ENCODE peak calls at places on chromosomes 5 and 9, in four cellular contexts. H is GM12878, B is HepG2, O is K562. G is an unnamed sample.

GRCh38 chr9:83307051-83307724 is 231.0 kb downstream of the FRMD3 start:
- DNase-seq in B (no peak), O (no peak), H (no peak), G (no peak)

GRCh38 chr5:150122158-150122510 is 33.5 kb downstream of the PDGFRB start:
- DNase-seq in H (no peak), O (peak), B (peak), G (no peak)

GRCh38 chr9:137150485-137151060 is 11.6 kb downstream of the GRIN1 start:
- DNase-seq in H (no peak), B (peak), O (peak), G (no peak)

GRCh38 chr5:143176048-143176447 is 227.4 kb downstream of the NR3C1 start:
- DNase-seq in O (no peak), B (no peak), H (no peak), G (no peak)

GRCh38 chr5:135560858-135561257 is 17.9 kb downstream of the CXCL14 start:
- DNase-seq in B (peak), H (peak), O (peak), G (peak)

GRCh38 chr9:2729721-2730120 is 12.4 kb downstream of the KCNV2 start:
- DNase-seq in O (no peak), H (no peak), B (no peak), G (no peak)

GRCh38 chr5:144566747-144567415 is 396.2 kb downstream of the KCTD16 start:
- DNase-seq in O (no peak), H (no peak), B (no peak), G (no peak)

GRCh38 chr5:175542232-175542965 is 64.0 kb downstream of the SFXN1 start:
- DNase-seq in H (no peak), B (no peak), O (no peak), G (no peak)

GRCh38 chr5:147406636-147407035 is 103.2 kb downstream of the DPYSL3 start:
- DNase-seq in H (no peak), O (no peak), B (no peak), G (no peak)

GRCh38 chr5:159915913-159916840 is at the start of gene ADRA1B:
- DNase-seq in O (peak), H (no peak), B (peak), G (peak)

GRCh38 chr5:79924936-79925893 is 65.8 kb downstream of the MTX3 start:
- DNase-seq in H (no peak), B (no peak), O (no peak), G (no peak)

GRCh38 chr9:96464426-96464825 is 14.5 kb downstream of the HABP4 start:
- DNase-seq in B (no peak), H (no peak), O (no peak), G (no peak)

GRCh38 chr9:72102520-72102919 is 42.1 kb upstream of the C9orf57 start:
- DNase-seq in O (no peak), H (no peak), B (no peak), G (no peak)

GRCh38 chr5:52725065-52725746 is 62.5 kb upstream of the ITGA1 start:
- DNase-seq in O (no peak), H (no peak), B (peak), G (no peak)

GRCh38 chr5:115372121-115372520 is 75.7 kb upstream of the CCDC112 start:
- DNase-seq in O (no peak), B (no peak), H (no peak), G (no peak)

GRCh38 chr5:75612211-75612579 is 942 bp downstream of the ANKDD1B start:
- DNase-seq in O (no peak), B (no peak), H (no peak), G (no peak)

GRCh38 chr9:1875921-1876448 is 139.2 kb upstream of the SMARCA2 start:
- DNase-seq in O (no peak), B (no peak), H (peak), G (no peak)

GRCh38 chr5:113678202-113678601 is 164.7 kb downstream of the YTHDC2 start:
- DNase-seq in O (no peak), B (no peak), H (no peak), G (no peak)
- H2AFZ ChIP-seq in O (no peak), B (no peak), H (no peak), G (no peak)

GRCh38 chr9:94622087-94622486 is 17.2 kb downstream of the FBP1 start:
- DNase-seq in H (no peak), O (no peak), B (no peak), G (no peak)
- TF ChIP-seq NFIC in H (no peak), O (no peak), B (no peak), G (no peak)

DNA sequence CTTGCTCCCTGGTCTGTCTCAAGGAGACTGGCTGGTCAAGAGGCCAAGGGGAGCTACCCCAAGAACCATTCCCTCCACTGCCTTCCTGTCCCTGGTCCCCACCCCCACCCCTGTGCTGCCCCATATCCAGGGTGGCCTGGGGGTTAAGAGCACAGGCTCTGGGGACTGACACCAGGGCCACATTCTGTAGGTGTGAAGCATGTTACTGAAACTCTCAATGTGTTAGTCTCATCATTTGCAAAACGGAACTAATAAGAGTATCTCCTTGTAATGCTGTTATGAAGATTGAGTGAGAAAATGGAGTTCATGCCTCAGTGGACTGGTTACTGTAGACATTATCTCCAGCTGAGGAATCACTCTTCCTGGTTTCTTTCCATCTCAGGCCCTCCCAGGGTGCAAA is 84.1 kb upstream of the ARAP3 start:
- DNase-seq in H (no peak), O (no peak), B (no peak), G (no peak)
- H2AFZ ChIP-seq in H (no peak), O (no peak), B (no peak), G (no peak)

DNA sequence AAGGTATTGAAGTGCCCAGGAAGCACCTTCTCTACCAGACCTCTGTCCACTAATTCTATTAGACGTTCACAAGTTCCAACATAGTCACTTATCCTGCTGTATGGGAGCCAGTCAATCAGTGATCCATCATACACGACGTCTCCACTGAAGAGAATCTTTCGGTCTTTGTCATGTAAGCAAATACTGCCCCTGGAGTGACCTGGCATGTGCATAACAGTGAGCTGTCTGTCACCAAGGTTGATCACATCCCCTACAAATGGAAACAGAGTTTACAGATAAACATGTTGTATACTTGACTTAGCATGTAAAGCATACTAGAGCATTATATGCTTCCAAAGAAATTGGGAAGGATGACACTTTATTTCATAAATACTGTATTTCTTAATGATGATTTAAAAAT is 13.3 kb downstream of the MBLAC2 start:
- DNase-seq in B (no peak), H (no peak), O (no peak), G (no peak)
- TF ChIP-seq NFIC in B (no peak), H (no peak), O (no peak), G (no peak)

GRCh38 chr5:36558652-36559051 is 47.8 kb upstream of the SLC1A3 start:
- DNase-seq in B (no peak), O (no peak), H (no peak), G (no peak)

GRCh38 chr5:36561596-36561995 is 44.8 kb upstream of the SLC1A3 start:
- DNase-seq in H (no peak), O (no peak), B (no peak), G (no peak)
- H2AFZ ChIP-seq in H (no peak), O (no peak), B (no peak), G (no peak)

G was measured in SK-N-SH.